ENCODE peak calls at places on chromosomes 6 and 20, in six cellular contexts. H is tibial nerve, O is neural crest cell, Z is lower leg skin, A is GM13976, Y is nephron progenitor cell. N is an unnamed sample.

GRCh38 chr6:117930645-117931044 is 23.6 kb downstream of the SLC35F1 start:
- DNase-seq in H (no peak), O (no peak), Z (no peak), A (no peak), Y (no peak), N (no peak)

GRCh38 chr6:85449818-85450577 is at the start of gene NT5E:
- DNase-seq in H (peak), O (peak), Z (peak), A (peak), Y (peak), N (peak)

GRCh38 chr6:28981391-28981832 is 23.7 kb downstream of the ZNF311 start:
- DNase-seq in H (peak), O (peak), Z (no peak), A (no peak), Y (peak), N (no peak)

GRCh38 chr20:13142143-13142542 is 78.9 kb upstream of the ISM1 start:
- DNase-seq in H (no peak), O (no peak), Z (no peak), A (no peak), Y (no peak), N (no peak)

GRCh38 chr6:38753707-38754106 is 38.6 kb downstream of the DNAH8 start:
- DNase-seq in H (no peak), O (no peak), Z (no peak), A (no peak), Y (no peak), N (no peak)

GRCh38 chr6:64504509-64504908 is 868.9 kb downstream of the PHF3 start:
- DNase-seq in H (no peak), O (no peak), Z (no peak), A (no peak), Y (no peak), N (no peak)

GRCh38 chr20:603116-603640 is 6.9 kb downstream of the TCF15 start:
- DNase-seq in H (no peak), O (no peak), Z (no peak), A (no peak), Y (no peak), N (no peak)

GRCh38 chr6:118537579-118537978 is 10.5 kb upstream of the PLN start:
- DNase-seq in H (no peak), O (no peak), Z (no peak), A (no peak), Y (no peak), N (no peak)

GRCh38 chr6:12288844-12289654 is 1.1 kb upstream of the EDN1 start:
- DNase-seq in H (peak), O (peak), Z (no peak), A (peak), Y (peak), N (no peak)

GRCh38 chr20:33770005-33770404 is 38.2 kb downstream of the ZNF341 start:
- DNase-seq in H (no peak), O (no peak), Z (no peak), A (no peak), Y (no peak), N (no peak)

GRCh38 chr20:16576219-16576618 is 3.0 kb upstream of the KIF16B start:
- DNase-seq in H (no peak), O (no peak), Z (no peak), A (no peak), Y (no peak), N (no peak)

GRCh38 chr6:149897855-149898744 is at the start of gene RAET1E:
- DNase-seq in H (no peak), O (no peak), Z (peak), A (no peak), Y (no peak), N (no peak)

GRCh38 chr6:9405369-9405768 is 970.0 kb upstream of the SLC35B3 start:
- DNase-seq in H (no peak), O (no peak), Z (no peak), A (no peak), Y (no peak), N (no peak)

GRCh38 chr20:1388706-1389483 is 4.0 kb downstream of the FKBP1A start:
- DNase-seq in H (no peak), O (no peak), Z (peak), A (no peak), Y (no peak), N (no peak)

GRCh38 chr6:143427109-143427817 is 23.2 kb downstream of the ADAT2 start:
- DNase-seq in H (peak), O (peak), Z (peak), A (peak), Y (peak), N (peak)

GRCh38 chr6:11368264-11368663 is 135.8 kb upstream of the NEDD9 start:
- DNase-seq in H (no peak), O (no peak), Z (no peak), A (no peak), Y (no peak), N (no peak)

GRCh38 chr6:150282806-150283205 is 86.0 kb upstream of the IYD start:
- DNase-seq in H (no peak), O (no peak), Z (no peak), A (no peak), Y (no peak), N (no peak)

GRCh38 chr6:126145386-126145785 is 159.0 kb downstream of the TRMT11 start:
- DNase-seq in H (no peak), O (no peak), Z (no peak), A (no peak), Y (peak), N (no peak)

GRCh38 chr20:63453029-63453523 is 19.4 kb downstream of the KCNQ2 start:
- DNase-seq in H (no peak), O (no peak), Z (no peak), A (no peak), Y (no peak), N (no peak)
- TF ChIP-seq CTCF in H (no peak), O (no peak), Z (no peak), A (no peak), Y (no peak), N (no peak)

GRCh38 chr6:44531447-44532015 is 144.0 kb downstream of the CDC5L start:
- DNase-seq in H (no peak), O (no peak), Z (peak), A (no peak), Y (no peak), N (no peak)
- TF ChIP-seq CTCF in H (no peak), O (no peak), Z (no peak), A (no peak), Y (no peak), N (no peak)

GRCh38 chr6:90569223-90569622 is 17.6 kb downstream of the MAP3K7 start:
- DNase-seq in H (no peak), O (no peak), Z (no peak), A (no peak), Y (no peak), N (no peak)

GRCh38 chr6:90578894-90579549 is 7.8 kb downstream of the MAP3K7 start:
- DNase-seq in H (no peak), O (no peak), Z (no peak), A (no peak), Y (no peak), N (no peak)

GRCh38 chr6:90573624-90574023 is 13.2 kb downstream of the MAP3K7 start:
- DNase-seq in H (no peak), O (no peak), Z (no peak), A (no peak), Y (no peak), N (no peak)

GRCh38 chr6:90575267-90575666 is 11.6 kb downstream of the MAP3K7 start:
- DNase-seq in H (no peak), O (no peak), Z (no peak), A (no peak), Y (no peak), N (no peak)

DNA sequence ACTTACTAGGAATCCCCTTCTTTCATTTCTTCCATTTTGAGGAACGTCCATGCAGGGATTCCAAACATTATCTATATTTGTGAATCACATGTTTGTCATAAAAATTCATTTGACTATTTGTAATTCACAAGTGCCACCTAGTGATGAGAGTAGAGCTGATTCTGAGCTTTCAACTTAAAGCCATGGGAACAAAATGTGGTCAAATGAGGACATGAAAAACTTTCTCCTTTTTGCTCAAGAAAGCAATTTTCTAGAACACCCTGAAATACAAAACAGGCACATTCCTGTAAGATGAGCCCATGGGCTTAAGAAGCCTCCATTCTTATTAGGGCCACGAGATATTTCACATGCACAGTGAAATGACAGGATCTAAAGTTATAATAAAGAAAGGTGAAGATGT is 12.3 kb downstream of the MAP3K7 start:
- DNase-seq in H (no peak), O (no peak), Z (no peak), A (no peak), Y (no peak), N (no peak)
- TF ChIP-seq CTCF in H (no peak), O (no peak), Z (no peak), A (no peak), Y (no peak), N (peak)

DNA sequence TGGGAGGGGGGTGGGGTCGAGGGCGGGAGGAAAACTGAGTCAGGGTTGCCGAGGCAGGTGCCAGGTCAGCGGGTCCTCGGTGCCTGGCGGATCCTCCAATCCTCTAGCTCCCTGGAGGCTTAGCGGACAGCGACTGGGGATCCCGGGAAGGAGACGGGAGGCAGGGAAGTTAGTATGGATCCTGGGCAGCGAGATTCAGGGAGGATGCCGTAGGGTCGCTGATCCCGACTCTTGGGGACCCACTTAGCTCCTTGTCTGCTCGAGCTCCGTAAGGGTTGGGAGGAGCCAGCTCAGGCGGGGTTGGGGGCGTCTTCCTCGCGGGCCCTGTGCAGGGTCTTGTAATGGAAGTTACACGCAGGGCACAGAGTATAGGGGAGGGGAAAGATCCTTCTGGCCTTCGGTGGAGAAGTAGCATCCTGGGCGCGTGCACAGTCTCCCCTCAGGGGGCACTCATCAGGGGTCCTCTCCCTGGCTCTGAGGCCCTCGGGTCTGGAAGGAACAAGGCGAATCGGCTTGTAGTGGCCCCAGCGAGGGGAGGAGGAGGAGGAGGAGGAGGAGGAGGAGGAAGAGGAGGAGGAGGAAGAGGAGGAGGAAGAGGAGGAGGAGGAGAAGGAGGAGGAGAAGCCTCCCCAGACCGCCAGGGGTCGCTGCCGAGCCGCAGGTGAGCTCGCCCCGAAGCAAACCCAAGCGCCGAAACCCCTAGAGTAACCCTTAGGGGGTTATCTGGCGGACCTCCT is 6.4 kb upstream of the SLC12A5 start:
- DNase-seq in H (no peak), O (peak), Z (no peak), A (peak), Y (peak), N (no peak)
- TF ChIP-seq CTCF in H (peak), O (peak), Z (peak), A (peak), Y (peak), N (peak)

DNA sequence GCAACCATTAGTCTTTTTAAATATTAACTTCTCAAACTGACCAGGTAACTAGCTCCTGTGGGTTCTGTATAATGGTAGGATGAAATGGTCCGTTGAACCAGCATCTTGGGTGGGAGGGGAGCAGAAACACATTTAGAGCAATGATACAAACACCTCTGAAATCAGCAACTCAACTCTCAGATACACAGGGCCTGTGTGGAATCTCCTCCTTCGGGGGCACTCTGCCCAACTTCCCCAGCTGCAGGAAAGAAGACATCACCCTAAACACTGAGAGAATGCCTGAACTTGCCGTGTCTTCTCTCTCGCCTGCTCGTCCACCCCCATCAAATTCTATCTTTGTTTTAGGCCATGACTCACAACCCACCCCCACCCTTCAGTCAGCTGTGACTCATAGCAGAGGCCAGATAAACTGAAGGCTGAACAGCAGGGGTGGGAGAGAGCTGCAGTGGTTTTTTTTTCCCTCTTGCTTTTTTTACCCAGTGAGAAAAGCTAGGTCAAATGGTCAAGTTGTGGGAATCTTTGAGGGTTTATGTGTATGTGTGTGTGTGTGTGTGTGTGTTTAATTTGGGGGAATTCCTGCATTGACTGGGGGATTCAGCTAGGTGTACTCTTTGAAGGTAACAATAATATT is 593.4 kb upstream of the JAG1 start:
- DNase-seq in H (peak), O (no peak), Z (no peak), A (peak), Y (no peak), N (no peak)
- TF ChIP-seq CTCF in H (no peak), O (no peak), Z (no peak), A (no peak), Y (no peak), N (no peak)

GRCh38 chr6:164106345-164106769 is 691.8 kb downstream of the QKI start:
- DNase-seq in H (no peak), O (peak), Z (no peak), A (peak), Y (peak), N (no peak)
- TF ChIP-seq CTCF in H (peak), O (peak), Z (no peak), A (no peak), Y (peak), N (peak)

GRCh38 chr6:138404666-138405337 is 779 bp downstream of the HEBP2 start:
- DNase-seq in H (peak), O (no peak), Z (peak), A (no peak), Y (peak), N (no peak)

GRCh38 chr6:138402833-138403187 is 1.2 kb upstream of the HEBP2 start:
- DNase-seq in H (no peak), O (no peak), Z (no peak), A (no peak), Y (no peak), N (no peak)

GRCh38 chr6:138401960-138402832 is 1.8 kb upstream of the HEBP2 start:
- DNase-seq in H (no peak), O (no peak), Z (no peak), A (no peak), Y (no peak), N (no peak)

GRCh38 chr6:138403324-138403800 is 661 bp upstream of the HEBP2 start:
- DNase-seq in H (no peak), O (peak), Z (peak), A (peak), Y (peak), N (no peak)

DNA sequence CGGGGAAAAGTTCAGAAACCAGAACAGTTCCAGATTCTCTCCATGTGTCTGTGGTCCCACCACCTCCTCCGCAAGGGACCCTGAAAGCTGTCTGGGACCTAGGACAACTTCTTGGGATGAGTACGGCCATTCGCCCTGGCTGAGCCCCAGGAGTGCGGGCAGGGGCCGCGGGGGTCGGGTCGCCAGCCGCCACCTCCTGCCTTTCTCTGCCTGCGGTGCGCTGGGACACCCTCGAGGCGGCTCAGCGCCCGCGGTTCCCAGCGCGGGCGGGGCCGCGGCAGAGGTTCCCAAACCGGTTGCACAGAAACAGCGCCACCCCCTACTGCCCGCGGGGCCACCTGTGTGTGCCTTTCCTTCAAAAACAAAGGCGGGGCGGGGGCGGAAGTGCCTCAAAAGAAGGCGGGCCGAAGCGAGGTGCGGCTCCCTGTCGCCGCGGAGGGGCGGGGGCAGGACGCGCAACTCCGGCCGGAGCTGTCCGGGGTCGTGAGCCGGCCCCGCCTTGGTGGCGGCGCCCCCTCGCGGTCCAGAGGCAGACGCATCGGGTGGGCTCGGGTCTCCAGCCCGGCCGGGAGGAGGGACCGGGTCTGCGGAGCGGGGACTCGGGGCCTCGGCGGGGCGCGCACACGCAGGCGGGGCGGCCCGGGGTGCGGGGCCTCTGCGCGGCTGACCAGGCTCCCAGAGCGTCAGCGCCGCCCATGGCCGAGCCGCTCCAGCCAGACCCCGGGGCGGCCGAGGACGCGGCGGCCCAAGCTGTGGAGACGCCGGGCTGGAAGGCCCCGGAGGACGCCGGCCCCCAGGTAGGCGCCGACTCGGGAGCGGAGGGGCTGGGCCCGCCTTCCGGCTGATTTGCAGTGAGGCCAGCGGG is at the start of gene HEBP2:
- DNase-seq in H (peak), O (peak), Z (peak), A (peak), Y (peak), N (peak)
- TF ChIP-seq CTCF in H (peak), O (peak), Z (peak), A (peak), Y (peak), N (peak)

DNA sequence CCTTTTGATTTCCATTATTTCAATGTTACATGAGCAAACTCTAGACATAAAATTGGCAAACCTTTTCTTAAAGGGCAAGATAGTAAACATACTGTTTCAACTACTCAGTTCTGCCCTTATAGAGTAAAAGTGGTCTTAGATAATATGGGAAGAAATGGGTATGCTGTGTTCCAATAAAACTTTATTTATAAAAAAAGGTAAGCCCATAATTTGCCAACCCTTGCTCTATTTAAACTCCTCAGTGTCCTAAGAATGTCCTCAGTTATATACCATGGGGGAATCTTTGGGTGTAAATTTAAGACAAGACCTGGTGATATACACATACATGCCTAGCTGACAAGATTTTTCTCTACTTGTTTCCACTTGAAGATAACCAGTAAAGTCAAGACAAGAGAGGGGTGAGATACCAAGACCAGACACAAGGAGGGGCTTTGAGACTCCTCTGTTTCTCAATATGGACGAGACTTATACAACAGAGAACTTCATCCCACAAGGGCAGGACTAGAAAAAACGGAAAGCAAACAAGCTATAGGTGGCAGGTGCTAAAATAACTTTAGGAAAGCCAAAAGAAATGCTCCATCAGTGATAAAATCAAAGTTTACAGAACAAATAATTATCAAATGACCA is 10.5 kb downstream of the SNX3 start:
- DNase-seq in H (no peak), O (no peak), Z (no peak), A (no peak), Y (no peak), N (no peak)
- TF ChIP-seq CTCF in H (no peak), O (peak), Z (no peak), A (no peak), Y (peak), N (peak)